ENCODE peak calls at places on chromosomes 16 and 17, in four cellular contexts. A, G, S and V are unnamed samples.

GRCh38 chr17:29393451-29393850 is 3.3 kb downstream of the TAOK1 start:
- DNase-seq in A (peak), G (no peak), S (no peak), V (no peak)

GRCh38 chr17:74892974-74893911 is at the start of gene FADS6:
- DNase-seq in A (no peak), G (no peak), S (no peak), V (no peak)

GRCh38 chr17:2055494-2056220 is 754 bp downstream of the HIC1 start:
- DNase-seq in A (peak), G (no peak), S (no peak), V (peak)

GRCh38 chr16:29290631-29291247 is 115.8 kb downstream of the NPIPB11 start:
- DNase-seq in A (peak), G (peak), S (peak), V (peak)

GRCh38 chr17:39838784-39839183 is 25.3 kb downstream of the IKZF3 start:
- DNase-seq in A (no peak), G (no peak), S (no peak), V (no peak)

GRCh38 chr17:19347323-19348080 is 15.0 kb downstream of the B9D1 start:
- DNase-seq in A (no peak), G (no peak), S (no peak), V (no peak)

GRCh38 chr17:40038882-40039513 is 15.2 kb downstream of the MED24 start:
- DNase-seq in A (peak), G (peak), S (peak), V (peak)

GRCh38 chr16:86531193-86531550 is 20.8 kb downstream of the FOXF1 start:
- DNase-seq in A (no peak), G (no peak), S (no peak), V (no peak)

GRCh38 chr16:1788708-1789100 is 4.8 kb downstream of the IGFALS start:
- DNase-seq in A (no peak), G (no peak), S (no peak), V (no peak)

GRCh38 chr16:79081292-79082066 is 519.1 kb downstream of the MAF start:
- DNase-seq in A (no peak), G (no peak), S (no peak), V (no peak)

GRCh38 chr16:89383095-89384003 is 107.0 kb downstream of the ANKRD11 start:
- DNase-seq in A (peak), G (no peak), S (peak), V (no peak)

GRCh38 chr16:87324411-87325275 is 7.5 kb upstream of the C16orf95 start:
- DNase-seq in A (peak), G (no peak), S (no peak), V (no peak)

GRCh38 chr16:74563828-74564263 is 43.1 kb downstream of the GLG1 start:
- DNase-seq in A (peak), G (no peak), S (peak), V (peak)

GRCh38 chr17:9221231-9222180 is 200.2 kb downstream of the NTN1 start:
- DNase-seq in A (no peak), G (no peak), S (no peak), V (no peak)

GRCh38 chr16:27084296-27085065 is 17.8 kb downstream of the C16orf82 start:
- DNase-seq in A (no peak), G (no peak), S (no peak), V (no peak)

GRCh38 chr17:82603981-82604448 is 44.2 kb downstream of the WDR45B start:
- DNase-seq in A (peak), G (no peak), S (no peak), V (no peak)

GRCh38 chr17:35537569-35538209 is at the start of gene SLFN12L:
- DNase-seq in A (no peak), G (no peak), S (no peak), V (no peak)

GRCh38 chr17:34993031-34993430 is 12.7 kb downstream of the LIG3 start:
- DNase-seq in A (no peak), G (no peak), S (no peak), V (no peak)

GRCh38 chr17:58414596-58414997 is 2.7 kb downstream of the RNF43 start:
- DNase-seq in A (no peak), G (no peak), S (no peak), V (no peak)

GRCh38 chr17:58575511-58575910 is 61.1 kb upstream of the MTMR4 start:
- DNase-seq in A (peak), G (peak), S (peak), V (peak)

GRCh38 chr17:15384142-15384803 is 42.9 kb upstream of the TEKT3 start:
- DNase-seq in A (peak), G (no peak), S (no peak), V (no peak)

GRCh38 chr17:27224526-27225315 is 69.2 kb upstream of the WSB1 start:
- DNase-seq in A (no peak), G (no peak), S (no peak), V (no peak)

GRCh38 chr17:70848785-70849184 is 679.5 kb downstream of the KCNJ2 start:
- DNase-seq in A (peak), G (no peak), S (no peak), V (peak)

GRCh38 chr17:32916134-32916533 is 11.8 kb upstream of the TMEM98 start:
- DNase-seq in A (no peak), G (no peak), S (no peak), V (no peak)

GRCh38 chr16:11327277-11328171 is 17.7 kb upstream of the RMI2 start:
- DNase-seq in A (no peak), G (no peak), S (no peak), V (no peak)

GRCh38 chr17:28485049-28485448 is 11.6 kb downstream of the SLC13A2 start:
- DNase-seq in A (no peak), G (no peak), S (no peak), V (no peak)

DNA sequence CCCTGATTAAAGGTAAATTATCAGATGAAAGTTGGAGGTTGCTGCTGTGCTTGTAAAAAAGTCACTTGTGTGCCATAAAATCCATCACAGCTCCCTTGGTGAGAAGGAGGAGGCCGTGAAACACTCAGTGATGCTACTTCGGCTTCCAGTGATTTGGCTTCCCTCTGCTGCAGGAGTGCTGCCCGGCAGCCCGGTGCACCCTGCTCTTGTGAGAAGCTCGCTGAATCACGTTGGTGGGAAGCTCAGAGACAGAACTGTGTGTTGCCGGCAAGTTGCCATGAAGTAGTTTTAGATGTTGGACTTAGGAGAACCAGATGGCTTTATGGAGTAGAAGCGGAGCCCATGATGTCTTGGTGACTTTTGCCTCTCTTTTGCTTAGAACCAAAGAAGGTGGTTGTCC is 33.3 kb downstream of the MSI2 start:
- DNase-seq in A (no peak), G (no peak), S (no peak), V (no peak)
- H3K4me3 ChIP-seq in A (no peak), G (no peak), S (no peak), V (no peak)

GRCh38 chr17:79147791-79148506 is 73.3 kb downstream of the ENGASE start:
- DNase-seq in A (no peak), G (no peak), S (no peak), V (no peak)
- TF ChIP-seq CTCF in A (no peak), G (no peak), S (no peak), V (no peak)

DNA sequence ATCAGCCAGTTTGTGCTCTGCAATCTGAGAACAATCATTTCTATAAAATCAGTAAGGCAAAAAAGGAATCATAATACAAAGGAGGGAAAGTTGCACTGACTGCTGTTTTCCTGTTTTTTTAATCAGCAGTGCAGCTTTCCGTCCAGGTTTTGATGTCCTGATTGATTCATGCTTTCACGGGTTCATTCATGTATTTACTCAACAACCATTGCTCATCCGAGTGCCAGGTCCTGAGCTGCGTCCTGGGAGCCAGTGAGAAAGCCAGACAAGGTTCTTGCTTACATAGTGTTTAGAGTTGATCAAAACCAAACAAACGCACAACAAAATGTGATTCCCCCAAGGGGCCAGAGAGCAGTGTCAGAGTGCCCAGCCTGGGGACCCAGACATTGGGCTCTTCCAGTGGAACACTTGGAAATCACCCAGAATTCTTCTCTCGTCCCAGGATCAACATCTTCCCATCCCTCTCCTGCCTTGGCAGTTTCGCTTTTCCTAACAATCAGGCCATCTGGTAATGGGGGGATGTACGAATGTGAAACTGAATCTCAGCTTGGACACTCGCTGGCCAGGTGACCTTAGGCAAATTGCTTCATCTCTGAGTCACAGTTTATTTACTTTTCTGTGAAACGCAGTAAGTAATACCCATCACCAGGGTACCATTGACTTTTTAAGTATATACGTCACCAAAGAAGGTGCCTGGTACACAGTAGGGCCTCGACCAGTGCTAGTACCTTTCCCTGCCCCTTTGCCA is 13.3 kb upstream of the C1QL1 start:
- DNase-seq in A (peak), G (no peak), S (peak), V (peak)
- H3K4me3 ChIP-seq in A (peak), G (no peak), S (peak), V (peak)

GRCh38 chr16:10031473-10031872 is 150.8 kb downstream of the GRIN2A start:
- DNase-seq in A (no peak), G (no peak), S (no peak), V (peak)
- TF ChIP-seq CTCF in A (no peak), G (peak), S (no peak), V (peak)

GRCh38 chr17:45242015-45242414 is 19.9 kb downstream of the SPATA32 start:
- DNase-seq in A (no peak), G (no peak), S (no peak), V (no peak)
- H3K4me3 ChIP-seq in A (no peak), G (no peak), S (no peak), V (no peak)

DNA sequence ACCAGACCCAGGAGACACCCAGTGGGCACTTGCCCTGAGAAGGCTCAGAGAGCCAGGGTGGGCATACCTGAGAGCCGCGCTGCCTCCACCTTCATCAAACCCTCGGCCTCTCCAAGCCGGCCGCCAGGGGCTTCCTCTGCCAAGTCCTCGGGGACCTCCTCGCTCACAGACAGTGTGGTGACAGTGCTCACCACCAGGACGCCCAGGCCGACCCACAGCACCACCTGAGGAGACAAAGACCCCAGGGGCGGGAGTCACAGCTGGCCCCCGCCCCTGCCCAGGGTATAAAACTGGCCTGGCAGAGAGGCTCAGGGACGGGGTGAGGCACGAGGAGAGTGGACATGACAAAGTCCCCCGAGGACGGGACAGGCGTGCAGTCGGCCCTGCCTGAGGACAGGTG is 21.1 kb downstream of the NDUFAF8 start:
- DNase-seq in A (no peak), G (no peak), S (no peak), V (no peak)
- TF ChIP-seq CTCF in A (no peak), G (no peak), S (no peak), V (no peak)

GRCh38 chr16:31184888-31185287 is 4.9 kb downstream of the FUS start:
- DNase-seq in A (no peak), G (no peak), S (no peak), V (no peak)

GRCh38 chr16:31186930-31187807 is 7.2 kb downstream of the FUS start:
- DNase-seq in A (no peak), G (no peak), S (no peak), V (no peak)

GRCh38 chr16:31186176-31186575 is 6.2 kb downstream of the FUS start:
- DNase-seq in A (no peak), G (no peak), S (no peak), V (no peak)

GRCh38 chr16:31183432-31184428 is 3.8 kb downstream of the FUS start:
- DNase-seq in A (no peak), G (no peak), S (no peak), V (no peak)

GRCh38 chr16:31185339-31185738 is 5.4 kb downstream of the FUS start:
- DNase-seq in A (no peak), G (no peak), S (no peak), V (no peak)
- H3K4me3 ChIP-seq in A (no peak), G (no peak), S (no peak), V (no peak)